ENCODE peak calls at places on chromosome 15, in six cellular contexts. T is skeletal muscle cell, Z is non-pigmented ciliary epithelial cell, C is renal cortical epithelial cell, V is NCI-H1105, U is astrocyte of the spinal cord. K is an unnamed sample.

GRCh38 chr15:39743611-39744010 is 39.0 kb downstream of the FSIP1 start:
- DNase-seq in V (no peak), Z (no peak), C (peak), U (no peak), T (no peak), K (no peak)

GRCh38 chr15:68559342-68560310 is 19.2 kb upstream of the CORO2B start:
- DNase-seq in U (peak), T (peak), V (peak), C (peak), Z (no peak), K (peak)

GRCh38 chr15:25541228-25541627 is 102.4 kb upstream of the UBE3A start:
- DNase-seq in T (no peak), U (no peak), C (no peak), V (no peak), Z (no peak), K (no peak)

GRCh38 chr15:73809728-73810501 is 56.8 kb upstream of the INSYN1 start:
- DNase-seq in U (no peak), V (no peak), T (no peak), Z (no peak), C (peak), K (no peak)

GRCh38 chr15:67783303-67783702 is 42.0 kb upstream of the SKOR1 start:
- DNase-seq in C (no peak), T (no peak), Z (no peak), V (no peak), U (no peak), K (no peak)

GRCh38 chr15:48304398-48304797 is 26.8 kb upstream of the DUT start:
- DNase-seq in C (no peak), U (no peak), T (no peak), Z (no peak), V (no peak), K (no peak)

GRCh38 chr15:67915374-67916050 is 75.7 kb upstream of the RNU6-1 start:
- DNase-seq in Z (no peak), V (peak), U (peak), C (peak), T (no peak), K (peak)

GRCh38 chr15:42146551-42147430 is 9.6 kb downstream of the PLA2G4F start:
- DNase-seq in U (no peak), C (no peak), T (no peak), V (no peak), Z (no peak), K (no peak)

GRCh38 chr15:40454904-40455391 is 14.2 kb downstream of the BAHD1 start:
- DNase-seq in Z (no peak), V (no peak), C (peak), U (peak), T (no peak), K (no peak)

GRCh38 chr15:76667943-76668715 is 237.0 kb downstream of the SCAPER start:
- DNase-seq in C (no peak), U (no peak), Z (no peak), T (no peak), V (no peak), K (no peak)

GRCh38 chr15:29091666-29092065 is 178.0 kb downstream of the NSMCE3 start:
- DNase-seq in T (no peak), C (no peak), Z (no peak), V (no peak), U (no peak), K (no peak)

GRCh38 chr15:90924375-90924774 is 8.0 kb downstream of the HDDC3 start:
- DNase-seq in T (no peak), C (no peak), Z (no peak), V (no peak), U (no peak), K (no peak)

GRCh38 chr15:29924750-29925149 is 102.5 kb upstream of the TJP1 start:
- DNase-seq in Z (no peak), C (peak), V (no peak), U (peak), T (no peak), K (peak)

GRCh38 chr15:100093211-100094126 is 248.3 kb downstream of the ADAMTS17 start:
- DNase-seq in C (no peak), T (no peak), V (no peak), Z (no peak), U (peak), K (no peak)

GRCh38 chr15:77803487-77803886 is 170.8 kb upstream of the LINGO1 start:
- DNase-seq in T (no peak), U (no peak), C (no peak), V (no peak), Z (no peak), K (no peak)

GRCh38 chr15:63003836-63004610 is 38.5 kb upstream of the TPM1 start:
- DNase-seq in C (no peak), T (no peak), V (no peak), Z (no peak), U (no peak), K (no peak)

GRCh38 chr15:37981781-37982180 is 47.3 kb downstream of the TMCO5A start:
- DNase-seq in C (peak), T (peak), Z (no peak), U (peak), V (no peak), K (peak)

GRCh38 chr15:75578206-75578947 is 738 bp downstream of the PTPN9 start:
- DNase-seq in V (peak), T (no peak), Z (no peak), U (no peak), C (no peak), K (no peak)

GRCh38 chr15:83565553-83566159 is 88.3 kb upstream of the ADAMTSL3 start:
- DNase-seq in Z (no peak), V (no peak), U (peak), T (no peak), C (peak), K (no peak)

GRCh38 chr15:51401872-51402517 is 60.5 kb downstream of the GLDN start:
- DNase-seq in U (no peak), C (no peak), T (no peak), Z (no peak), V (no peak), K (no peak)

GRCh38 chr15:88012233-88012632 is 244.3 kb downstream of the NTRK3 start:
- DNase-seq in C (no peak), V (no peak), Z (no peak), T (no peak), U (no peak), K (no peak)

GRCh38 chr15:40767838-40768491 is 1.8 kb upstream of the C15orf62 start:
- DNase-seq in Z (no peak), U (no peak), T (no peak), V (no peak), C (no peak), K (no peak)

GRCh38 chr15:70555713-70556112 is 207.6 kb downstream of the UACA start:
- DNase-seq in T (no peak), Z (no peak), U (no peak), C (no peak), V (no peak), K (no peak)

K was measured in retinal pigment epithelial cell.